ENCODE peak calls at places on chromosomes 1 and 21, in five cellular contexts. F is T-helper 9 cell, M is neural crest cell, K is breast epithelium, S is type B pancreatic cell. P is an unnamed sample.

GRCh38 chr1:198890531-198890930 is 251.7 kb downstream of the PTPRC start:
- DNase-seq in S (no peak), M (no peak), K (no peak), F (no peak), P (no peak)

GRCh38 chr1:238484121-238484520 is 593.4 kb upstream of the ZP4 start:
- DNase-seq in M (no peak), F (no peak), S (no peak), K (no peak), P (no peak)

GRCh38 chr21:27149034-27149433 is 182.1 kb upstream of the ADAMTS5 start:
- DNase-seq in K (no peak), S (no peak), F (no peak), M (no peak), P (no peak)

GRCh38 chr1:116185161-116185701 is 74.0 kb downstream of the MAB21L3 start:
- DNase-seq in F (no peak), K (no peak), S (no peak), M (no peak), P (no peak)

GRCh38 chr21:42681296-42682206 is 28.1 kb downstream of the PDE9A start:
- DNase-seq in M (no peak), S (no peak), K (no peak), F (no peak), P (no peak)

GRCh38 chr1:168372857-168373520 is 92.3 kb downstream of the TBX19 start:
- DNase-seq in K (no peak), S (no peak), M (no peak), F (no peak), P (no peak)

GRCh38 chr1:173164686-173165085 is 42.4 kb downstream of the TNFSF4 start:
- DNase-seq in K (no peak), S (no peak), F (no peak), M (no peak), P (no peak)

GRCh38 chr1:157496121-157496526 is 56.2 kb downstream of the FCRL5 start:
- DNase-seq in K (no peak), S (no peak), F (peak), M (peak), P (no peak)

GRCh38 chr1:23116921-23117699 is 51.5 kb downstream of the LUZP1 start:
- DNase-seq in F (no peak), S (no peak), K (no peak), M (no peak), P (no peak)

GRCh38 chr1:204295666-204296065 is 64.1 kb downstream of the PLEKHA6 start:
- DNase-seq in K (no peak), S (no peak), M (no peak), F (no peak), P (no peak)

GRCh38 chr1:14160766-14161165 is 437.7 kb upstream of the KAZN start:
- DNase-seq in F (no peak), M (no peak), S (no peak), K (no peak), P (no peak)

GRCh38 chr1:47758341-47759237 is 238.6 kb downstream of the TRABD2B start:
- DNase-seq in K (no peak), S (peak), F (no peak), M (no peak), P (peak)

GRCh38 chr1:46420533-46420915 is 26.4 kb downstream of the FAAH start:
- DNase-seq in K (no peak), F (no peak), M (no peak), S (no peak), P (no peak)

GRCh38 chr1:3553166-3553939 is 58.0 kb downstream of the MEGF6 start:
- DNase-seq in S (no peak), K (peak), F (no peak), M (no peak), P (no peak)

GRCh38 chr1:161966076-161966475 is 57.6 kb downstream of the OLFML2B start:
- DNase-seq in S (no peak), K (no peak), M (no peak), F (no peak), P (no peak)

GRCh38 chr1:83834621-83835264 is 164.2 kb downstream of the TTLL7 start:
- DNase-seq in M (no peak), S (no peak), F (no peak), K (no peak), P (no peak)

GRCh38 chr1:92755541-92756351 is 29.2 kb downstream of the EVI5 start:
- DNase-seq in F (no peak), S (no peak), M (no peak), K (no peak), P (no peak)

P was measured in mesenteric fat pad.